ENCODE peak calls at places on chromosomes 16 and 17, in four cellular contexts. K, B, L and J are unnamed samples.

GRCh38 chr16:27315333-27316037 is 1.7 kb downstream of the IL4R start:
- DNase-seq in K (peak; percentile 38), B (peak; percentile 55), L (peak; percentile 55), J (peak; percentile 77)

GRCh38 chr17:46770818-46771600 is 47.5 kb downstream of the WNT3 start:
- DNase-seq in K (peak; percentile 68), B (peak; percentile 76), L (peak; percentile 45), J (peak; percentile 52)

GRCh38 chr16:84955427-84955826 is 55.9 kb downstream of the ZDHHC7 start:
- DNase-seq in K (no peak), B (no peak), L (no peak), J (no peak)

GRCh38 chr17:5473906-5474305 is 5.1 kb upstream of the DHX33 start:
- DNase-seq in K (no peak), B (no peak), L (no peak), J (no peak)

GRCh38 chr17:45794840-45795239 is 10.7 kb downstream of the CRHR1 start:
- DNase-seq in K (peak; percentile 64), B (peak; percentile 49), L (peak; percentile 10), J (no peak)

GRCh38 chr17:45948881-45949624 is 50.0 kb upstream of the STH start:
- DNase-seq in K (peak; percentile 87), B (peak; percentile 81), L (peak; percentile 48), J (peak; percentile 65)

GRCh38 chr17:77674358-77674757 is 284.1 kb upstream of the TNRC6C start:
- DNase-seq in K (no peak), B (no peak), L (no peak), J (no peak)

GRCh38 chr17:43698678-43699437 is 37.1 kb upstream of the MEOX1 start:
- DNase-seq in K (no peak), B (no peak), L (no peak), J (no peak)

GRCh38 chr17:304461-304860 is 48.1 kb downstream of the RPH3AL start:
- DNase-seq in K (peak; percentile 56), B (no peak), L (no peak), J (no peak)

GRCh38 chr17:75250009-75250471 is 11.4 kb downstream of the GGA3 start:
- DNase-seq in K (no peak), B (no peak), L (no peak), J (peak; percentile 91)

GRCh38 chr16:85286066-85286712 is 173.9 kb upstream of the CIBAR2 start:
- DNase-seq in K (no peak), B (no peak), L (peak; percentile 75), J (peak; percentile 72)

GRCh38 chr17:8628172-8628571 is 2.4 kb downstream of the MYH10 start:
- DNase-seq in K (no peak), B (no peak), L (no peak), J (peak; percentile 13)